ENCODE peak calls at places on chromosomes 5 and 9, in six cellular contexts. Q is AG09309; H is AG04449; U is foreskin keratinocyte; C is AG10803; W is CD4-positive, alpha-beta T cell. Z is an unnamed sample.

GRCh38 chr5:74313896-74314295 is 326.6 kb downstream of the ENC1 start:
- DNase-seq in Q (no peak), U (no peak), W (no peak), H (no peak), C (no peak), Z (no peak)

GRCh38 chr9:76634356-76635054 is 129.7 kb upstream of the PCA3 start:
- DNase-seq in W (no peak), C (peak), Q (no peak), U (peak), H (peak), Z (peak)

GRCh38 chr5:138722518-138722917 is 30.7 kb upstream of the CTNNA1 start:
- DNase-seq in U (peak), C (no peak), H (no peak), W (no peak), Q (no peak), Z (no peak)

GRCh38 chr9:128144239-128145181 is 4.7 kb upstream of the LCN2 start:
- DNase-seq in H (no peak), U (no peak), W (no peak), Q (no peak), C (no peak), Z (no peak)

GRCh38 chr5:102850503-102850902 is 95.4 kb downstream of the PAM start:
- DNase-seq in H (no peak), C (no peak), Q (no peak), W (no peak), U (no peak), Z (no peak)

GRCh38 chr5:151483647-151484046 is 36.2 kb downstream of the SLC36A1 start:
- DNase-seq in Q (no peak), C (no peak), W (no peak), U (no peak), H (no peak), Z (no peak)

GRCh38 chr5:54785729-54786548 is 199.5 kb downstream of the ESM1 start:
- DNase-seq in H (no peak), W (no peak), Q (no peak), C (peak), U (no peak), Z (no peak)

GRCh38 chr5:93582677-93583524 is at the start of gene NR2F1:
- DNase-seq in W (no peak), C (peak), Q (peak), H (peak), U (no peak), Z (peak)

GRCh38 chr9:3746296-3747275 is 220.8 kb upstream of the RFX3 start:
- DNase-seq in C (peak), W (no peak), Q (peak), H (no peak), U (peak), Z (peak)

GRCh38 chr5:66658516-66658915 is 62.3 kb downstream of the MAST4 start:
- DNase-seq in U (no peak), W (no peak), C (no peak), H (no peak), Q (no peak), Z (no peak)

GRCh38 chr9:134066923-134067851 is 639 bp downstream of the BRD3 start:
- DNase-seq in H (no peak), U (no peak), Q (no peak), C (peak), W (peak), Z (no peak)

GRCh38 chr5:115414406-115415142 is 118.1 kb upstream of the CCDC112 start:
- DNase-seq in H (peak), Q (peak), C (peak), U (no peak), W (no peak), Z (peak)

GRCh38 chr9:72807765-72808445 is 144.9 kb downstream of the ALDH1A1 start:
- DNase-seq in Q (no peak), W (no peak), H (no peak), U (no peak), C (no peak), Z (no peak)

GRCh38 chr5:78376315-78376714 is 15.9 kb downstream of the SCAMP1 start:
- DNase-seq in W (no peak), Q (no peak), U (no peak), H (no peak), C (no peak), Z (no peak)

GRCh38 chr5:2260211-2260985 is 377.7 kb upstream of the IRX4 start:
- DNase-seq in H (no peak), U (no peak), Q (no peak), W (no peak), C (no peak), Z (no peak)

GRCh38 chr9:126681336-126681735 is 67.6 kb downstream of the LMX1B start:
- DNase-seq in U (no peak), H (no peak), Q (no peak), W (no peak), C (no peak), Z (no peak)

GRCh38 chr5:116097301-116097700 is 12.5 kb downstream of the COMMD10 start:
- DNase-seq in H (no peak), U (peak), Q (no peak), W (no peak), C (peak), Z (no peak)

GRCh38 chr5:31193591-31194457 is at the start of gene CDH6:
- DNase-seq in W (no peak), Q (no peak), U (no peak), C (peak), H (no peak), Z (no peak)

GRCh38 chr5:81212211-81212687 is 20.9 kb upstream of the CKMT2 start:
- DNase-seq in U (no peak), C (no peak), W (no peak), Q (no peak), H (no peak), Z (peak)

GRCh38 chr9:113011911-113012381 is at the start of gene ZNF883:
- DNase-seq in W (peak), H (no peak), C (peak), Q (no peak), U (peak), Z (peak)

GRCh38 chr5:17256171-17256570 is 38.7 kb downstream of the BASP1 start:
- DNase-seq in U (no peak), C (no peak), Q (no peak), W (no peak), H (no peak), Z (no peak)

GRCh38 chr9:91056917-91057316 is 255.3 kb downstream of the SYK start:
- DNase-seq in C (peak), Q (no peak), W (no peak), H (no peak), U (no peak), Z (no peak)

GRCh38 chr5:72013741-72014703 is 93.3 kb upstream of the MAP1B start:
- DNase-seq in H (no peak), C (no peak), U (no peak), W (no peak), Q (no peak), Z (no peak)

GRCh38 chr5:111379391-111379816 is 132.9 kb downstream of the STARD4 start:
- DNase-seq in U (no peak), W (no peak), H (no peak), C (no peak), Q (no peak), Z (no peak)

GRCh38 chr9:122103985-122104384 is 10.9 kb upstream of the TTLL11 start:
- DNase-seq in W (no peak), H (no peak), U (no peak), Q (no peak), C (no peak), Z (no peak)

GRCh38 chr9:87766697-87767096 is 40.8 kb downstream of the CTSL start:
- DNase-seq in W (no peak), H (no peak), U (peak), C (no peak), Q (no peak), Z (no peak)

GRCh38 chr5:107619781-107620180 is 51.0 kb downstream of the EFNA5 start:
- DNase-seq in Q (no peak), C (no peak), H (no peak), U (no peak), W (no peak), Z (no peak)

GRCh38 chr5:154647760-154648143 is 107.4 kb upstream of the LARP1 start:
- DNase-seq in H (no peak), Q (no peak), W (no peak), U (no peak), C (no peak), Z (no peak)

GRCh38 chr9:129352157-129352870 is 174.3 kb upstream of the IER5L start:
- DNase-seq in W (no peak), H (no peak), C (no peak), U (no peak), Q (no peak), Z (no peak)

GRCh38 chr5:84202136-84202535 is 182.5 kb downstream of the EDIL3 start:
- DNase-seq in H (no peak), U (no peak), Q (no peak), C (no peak), W (no peak), Z (no peak)

GRCh38 chr5:33238826-33239670 is 201.7 kb upstream of the TARS1 start:
- DNase-seq in Q (no peak), C (no peak), W (no peak), H (no peak), U (no peak), Z (no peak)

GRCh38 chr9:75001719-75002421 is 26.2 kb downstream of the CARNMT1 start:
- DNase-seq in C (peak), Q (peak), W (no peak), H (peak), U (peak), Z (peak)

GRCh38 chr5:33233013-33233463 is 207.7 kb upstream of the TARS1 start:
- DNase-seq in C (peak), H (no peak), W (no peak), U (no peak), Q (no peak), Z (no peak)

GRCh38 chr5:78649816-78650561 is 1.4 kb upstream of the LHFPL2 start:
- DNase-seq in U (no peak), W (no peak), Q (no peak), H (no peak), C (peak), Z (no peak)

GRCh38 chr9:124122813-124123462 is 111.4 kb downstream of the LHX2 start:
- DNase-seq in U (no peak), H (no peak), Q (no peak), W (no peak), C (peak), Z (no peak)

GRCh38 chr5:36664762-36665161 is 58.4 kb downstream of the SLC1A3 start:
- DNase-seq in C (no peak), W (no peak), U (no peak), Q (no peak), H (no peak), Z (peak)

DNA sequence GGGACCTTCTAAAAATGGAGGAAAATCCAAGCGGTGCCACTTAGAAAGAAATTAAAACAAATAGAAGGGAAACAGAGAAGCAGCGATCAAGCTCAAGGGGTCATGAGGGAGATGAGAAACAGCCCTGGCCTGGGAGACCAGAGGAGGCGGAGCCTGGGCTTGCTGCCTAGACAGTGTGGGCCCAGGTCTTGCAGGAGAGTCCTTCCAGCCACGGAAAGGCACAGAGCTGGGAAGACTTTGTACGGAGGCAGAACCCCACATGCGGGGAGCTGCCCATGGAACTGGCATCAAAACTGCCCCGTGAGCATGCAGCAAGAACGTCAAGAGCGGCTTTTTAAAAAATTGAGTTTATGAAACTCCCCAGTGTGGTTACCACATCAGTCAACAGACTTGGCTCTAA is 119.4 kb downstream of the IRX1 start:
- DNase-seq in Q (no peak), U (no peak), W (no peak), H (no peak), C (no peak), Z (no peak)
- TF ChIP-seq CTCF in Q (no peak), U (no peak), W (no peak), H (no peak), C (no peak), Z (no peak)

GRCh38 chr9:7097785-7098420 is 340.1 kb downstream of the KDM4C start:
- DNase-seq in U (no peak), W (no peak), C (no peak), H (no peak), Q (no peak), Z (no peak)

GRCh38 chr9:7104625-7105024 is 346.9 kb downstream of the KDM4C start:
- DNase-seq in C (no peak), U (no peak), H (no peak), Q (no peak), W (no peak), Z (no peak)

GRCh38 chr9:7108956-7109355 is 351.2 kb downstream of the KDM4C start:
- DNase-seq in U (no peak), W (no peak), C (no peak), H (no peak), Q (no peak), Z (no peak)

GRCh38 chr9:7105095-7105494 is 347.3 kb downstream of the KDM4C start:
- DNase-seq in H (no peak), W (no peak), U (no peak), Q (no peak), C (no peak), Z (no peak)

GRCh38 chr9:7103382-7104170 is 345.8 kb downstream of the KDM4C start:
- DNase-seq in C (no peak), Q (no peak), H (no peak), U (peak), W (no peak), Z (no peak)
- TF ChIP-seq CTCF in C (no peak), Q (no peak), H (no peak), U (no peak), W (no peak), Z (no peak)

GRCh38 chr9:86614871-86615849 is 260.9 kb upstream of the TUT7 start:
- DNase-seq in Q (peak), C (peak), U (peak), H (peak), W (no peak), Z (no peak)
- TF ChIP-seq CTCF in Q (peak), C (peak), U (peak), H (peak), W (peak), Z (peak)

GRCh38 chr9:35599763-35600604 is 5.1 kb upstream of the TESK1 start:
- DNase-seq in U (no peak), W (no peak), H (no peak), Q (no peak), C (no peak), Z (no peak)
- TF ChIP-seq CTCF in U (peak), W (no peak), H (no peak), Q (peak), C (peak), Z (peak)

DNA sequence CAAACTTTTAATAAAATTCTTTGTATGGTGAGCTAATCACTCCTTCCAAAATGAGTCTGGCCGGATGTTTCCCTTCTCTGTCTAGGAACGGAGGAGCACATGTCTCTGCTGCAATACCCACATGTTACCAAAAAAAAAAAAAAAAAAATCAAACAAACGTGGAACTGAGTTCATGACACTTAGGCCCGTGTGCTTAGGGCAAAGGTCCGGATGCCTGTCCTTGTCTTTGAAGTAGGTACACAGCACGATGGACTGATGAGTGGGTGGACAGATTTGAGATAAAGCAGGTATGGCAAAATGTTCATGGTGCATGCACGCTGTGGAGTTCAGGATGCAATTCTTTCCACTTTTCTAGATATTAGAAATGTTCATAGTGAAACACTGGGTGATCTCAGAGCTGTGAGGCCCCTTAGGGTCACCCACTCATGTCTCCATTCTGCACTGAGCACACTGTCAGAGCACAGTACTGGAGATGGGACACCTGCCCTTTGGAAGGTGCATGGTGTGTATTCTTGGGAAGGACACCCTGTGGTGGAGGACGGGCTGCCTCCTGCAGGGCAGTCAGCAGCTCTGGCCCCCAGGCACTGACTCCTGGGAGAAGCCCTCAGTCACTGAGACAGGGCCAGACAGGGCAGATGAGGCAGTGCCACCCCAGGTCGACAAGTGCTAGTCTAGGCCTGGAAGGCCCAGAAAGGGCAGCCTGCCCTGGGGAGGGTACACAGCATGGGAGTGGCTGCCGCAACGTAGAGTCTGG is 43.6 kb downstream of the GADD45G start:
- DNase-seq in C (no peak), W (no peak), Q (no peak), H (no peak), U (no peak), Z (no peak)
- TF ChIP-seq CTCF in C (no peak), W (no peak), Q (no peak), H (no peak), U (no peak), Z (no peak)

DNA sequence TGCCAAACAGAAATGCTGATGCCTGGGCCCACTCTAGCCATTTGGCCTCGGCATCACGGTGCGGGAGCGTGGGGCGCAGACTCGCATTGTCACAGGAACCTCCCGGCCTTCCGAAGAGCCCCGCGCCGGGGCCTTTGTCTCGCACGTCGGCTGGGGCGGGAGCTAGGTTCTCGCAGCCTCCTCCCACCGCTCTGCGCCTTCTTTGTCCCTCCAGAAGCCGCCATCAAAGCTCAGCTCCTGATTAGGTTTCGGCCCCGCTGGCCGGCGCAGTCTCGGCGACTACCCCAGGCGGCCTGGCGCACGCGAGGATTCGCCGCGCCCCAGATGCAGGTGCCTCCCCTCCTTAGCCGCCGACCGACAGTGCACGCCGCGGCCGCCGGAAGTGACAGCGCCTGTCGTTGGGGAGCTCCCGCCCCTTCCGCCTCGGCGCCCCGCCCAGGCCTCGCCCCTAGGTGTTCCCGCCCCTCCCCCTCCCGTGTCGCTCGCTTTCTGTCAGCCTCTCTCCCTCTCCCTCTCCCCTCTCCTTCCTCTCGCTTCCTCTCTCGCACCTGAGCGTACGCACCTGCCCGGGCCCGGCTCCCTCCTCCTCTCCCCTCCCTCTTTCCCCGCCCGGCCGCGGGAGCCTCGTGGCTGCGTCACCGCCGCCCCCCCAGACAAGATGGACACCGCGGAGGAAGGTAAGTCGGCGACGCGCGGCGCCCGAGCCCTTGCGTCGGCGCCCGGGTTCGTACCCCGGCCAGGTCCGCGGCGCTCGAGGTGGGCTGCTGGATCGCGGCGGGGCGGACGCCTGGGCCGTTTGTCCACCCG is at the start of gene MARCHF6:
- DNase-seq in C (peak), H (no peak), Q (peak), U (peak), W (peak), Z (no peak)
- TF ChIP-seq CTCF in C (no peak), H (no peak), Q (no peak), U (no peak), W (no peak), Z (no peak)

GRCh38 chr5:82367930-82368329 is 89.8 kb upstream of the RPS23 start:
- DNase-seq in H (no peak), C (no peak), Q (no peak), U (no peak), W (no peak), Z (no peak)

GRCh38 chr5:82365026-82365425 is 86.9 kb upstream of the RPS23 start:
- DNase-seq in W (no peak), Q (no peak), C (no peak), H (no peak), U (no peak), Z (no peak)

GRCh38 chr5:82363524-82363923 is 85.4 kb upstream of the RPS23 start:
- DNase-seq in C (no peak), Q (no peak), U (no peak), H (no peak), W (no peak), Z (no peak)

GRCh38 chr5:82365744-82366228 is 87.6 kb upstream of the RPS23 start:
- DNase-seq in H (no peak), W (no peak), Q (no peak), C (peak), U (peak), Z (peak)

GRCh38 chr5:82364497-82364896 is 86.3 kb upstream of the RPS23 start:
- DNase-seq in C (peak), W (no peak), Q (no peak), U (no peak), H (peak), Z (peak)
- TF ChIP-seq CTCF in C (peak), W (no peak), Q (peak), U (peak), H (peak), Z (peak)

GRCh38 chr9:10274156-10274555 is 338.6 kb downstream of the PTPRD start:
- DNase-seq in C (no peak), H (no peak), Q (no peak), U (no peak), W (no peak), Z (no peak)

GRCh38 chr9:10265102-10265708 is 347.6 kb downstream of the PTPRD start:
- DNase-seq in Q (no peak), W (no peak), H (no peak), U (peak), C (no peak), Z (no peak)

GRCh38 chr9:10272830-10273229 is 340.0 kb downstream of the PTPRD start:
- DNase-seq in H (no peak), C (no peak), W (no peak), U (no peak), Q (no peak), Z (no peak)

GRCh38 chr9:10268500-10269485 is 344.0 kb downstream of the PTPRD start:
- DNase-seq in H (no peak), Q (no peak), U (peak), C (no peak), W (no peak), Z (no peak)
- TF ChIP-seq CTCF in H (peak), Q (no peak), U (peak), C (no peak), W (no peak), Z (peak)

Z was measured in epithelial cell of proximal tubule.